ENCODE peak calls at places on chromosomes 1 and 21, in six cellular contexts. B is CD8-positive, alpha-beta memory T cell; C is neuronal stem cell; Z is aorta; Q is GM23338; V is CD8-positive, alpha-beta T cell. O is an unnamed sample.
A peak's percentile ranks its signal among the peaks of the same experiment; 100 is the strongest.

GRCh38 chr1:171213559-171214454 is 28.7 kb downstream of the FMO2 start:
- DNase-seq in B (no peak), C (no peak), Z (no peak), Q (peak; percentile 55), V (no peak), O (no peak)

GRCh38 chr1:195851804-195852203 is 756.4 kb downstream of the KCNT2 start:
- DNase-seq in B (no peak), C (no peak), Z (no peak), Q (no peak), V (no peak), O (no peak)

GRCh38 chr1:238063454-238063853 is 172.7 kb upstream of the ZP4 start:
- DNase-seq in B (no peak), C (no peak), Z (peak; percentile 27), Q (no peak), V (no peak), O (no peak)

GRCh38 chr1:237712082-237712481 is 178.6 kb downstream of the ZP4 start:
- DNase-seq in B (no peak), C (no peak), Z (no peak), Q (peak; percentile 11), V (no peak), O (no peak)

GRCh38 chr1:153649867-153650235 is 8.7 kb upstream of the SNAPIN start:
- DNase-seq in B (no peak), C (no peak), Z (no peak), Q (no peak), V (no peak), O (peak; percentile 94)

GRCh38 chr1:229557214-229557850 is 1.2 kb downstream of the ABCB10 start:
- DNase-seq in B (peak; percentile 7), C (no peak), Z (no peak), Q (no peak), V (no peak), O (no peak)

GRCh38 chr1:116466810-116467557 is 93.9 kb downstream of the ATP1A1 start:
- DNase-seq in B (no peak), C (no peak), Z (no peak), Q (no peak), V (no peak), O (no peak)

GRCh38 chr1:43270421-43271095 is 775 bp downstream of the TMEM125 start:
- DNase-seq in B (no peak), C (no peak), Z (no peak), Q (peak; percentile 97), V (no peak), O (no peak)

GRCh38 chr21:42463861-42464515 is 32.0 kb downstream of the RSPH1 start:
- DNase-seq in B (peak; percentile 75), C (peak; percentile 11), Z (peak; percentile 63), Q (peak; percentile 84), V (peak; percentile 44), O (no peak)

GRCh38 chr21:32393677-32394001 is 827 bp upstream of the URB1 start:
- DNase-seq in B (no peak), C (no peak), Z (no peak), Q (no peak), V (no peak), O (no peak)

GRCh38 chr1:11233208-11233607 is 29.1 kb downstream of the MTOR start:
- DNase-seq in B (no peak), C (no peak), Z (no peak), Q (no peak), V (no peak), O (no peak)
- H3K27ac ChIP-seq in B (no peak overlapping the region), C (no peak overlapping the region), Z (no peak overlapping the region), Q (no peak overlapping the region), V (no peak overlapping the region), O (no peak overlapping the region)

GRCh38 chr1:206956313-206956597 is 10.0 kb upstream of the PIGR start:
- DNase-seq in B (no peak), C (no peak), Z (no peak), Q (no peak), V (no peak), O (no peak)

GRCh38 chr1:206953626-206954025 is 7.4 kb upstream of the PIGR start:
- DNase-seq in B (no peak), C (no peak), Z (no peak), Q (no peak), V (no peak), O (no peak)

GRCh38 chr1:206953126-206953525 is 6.9 kb upstream of the PIGR start:
- DNase-seq in B (no peak), C (no peak), Z (no peak), Q (no peak), V (no peak), O (no peak)

GRCh38 chr1:206955476-206956312 is 9.4 kb upstream of the PIGR start:
- DNase-seq in B (no peak), C (no peak), Z (no peak), Q (no peak), V (no peak), O (no peak)

GRCh38 chr1:206954616-206955342 is 8.5 kb upstream of the PIGR start:
- DNase-seq in B (no peak), C (no peak), Z (no peak), Q (no peak), V (no peak), O (no peak)
- H3K4me3 ChIP-seq in B (no peak overlapping the region), C (no peak overlapping the region), Z (no peak overlapping the region), Q (no peak overlapping the region), V (no peak overlapping the region), O (no peak overlapping the region)

GRCh38 chr1:207836616-207837352 is 74.1 kb downstream of the CD34 start:
- DNase-seq in B (no peak), C (no peak), Z (no peak), Q (no peak), V (no peak), O (no peak)

GRCh38 chr1:207840380-207840779 is 70.5 kb downstream of the CD34 start:
- DNase-seq in B (no peak), C (no peak), Z (no peak), Q (peak; percentile 25), V (no peak), O (no peak)

GRCh38 chr1:207838156-207839082 is 72.5 kb downstream of the CD34 start:
- DNase-seq in B (no peak), C (no peak), Z (no peak), Q (no peak), V (no peak), O (peak; percentile 67)

GRCh38 chr1:207841318-207841717 is 69.6 kb downstream of the CD34 start:
- DNase-seq in B (no peak), C (no peak), Z (no peak), Q (peak; percentile 29), V (no peak), O (no peak)

DNA sequence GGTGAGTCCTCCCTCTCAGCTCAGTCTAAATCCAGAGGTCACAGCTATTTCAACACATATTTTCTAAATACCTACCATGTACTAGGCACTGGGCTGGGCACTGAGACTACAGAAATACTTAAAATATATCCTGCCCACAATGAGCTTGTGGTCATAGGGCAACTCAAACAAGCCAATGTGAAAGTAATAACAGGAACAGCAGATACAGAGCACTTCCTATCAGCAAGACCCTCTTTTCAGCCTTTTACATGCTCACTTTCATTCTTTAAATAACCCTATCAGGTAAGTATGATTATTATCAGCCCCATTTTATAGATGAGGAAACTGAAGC is 71.9 kb downstream of the CD34 start:
- DNase-seq in B (no peak), C (no peak), Z (no peak), Q (no peak), V (no peak), O (no peak)
- H3K27ac ChIP-seq in B (no peak overlapping the region), C (no peak overlapping the region), Z (no peak overlapping the region), Q (no peak overlapping the region), V (no peak overlapping the region), O (peak overlapping the region; percentile 100)

DNA sequence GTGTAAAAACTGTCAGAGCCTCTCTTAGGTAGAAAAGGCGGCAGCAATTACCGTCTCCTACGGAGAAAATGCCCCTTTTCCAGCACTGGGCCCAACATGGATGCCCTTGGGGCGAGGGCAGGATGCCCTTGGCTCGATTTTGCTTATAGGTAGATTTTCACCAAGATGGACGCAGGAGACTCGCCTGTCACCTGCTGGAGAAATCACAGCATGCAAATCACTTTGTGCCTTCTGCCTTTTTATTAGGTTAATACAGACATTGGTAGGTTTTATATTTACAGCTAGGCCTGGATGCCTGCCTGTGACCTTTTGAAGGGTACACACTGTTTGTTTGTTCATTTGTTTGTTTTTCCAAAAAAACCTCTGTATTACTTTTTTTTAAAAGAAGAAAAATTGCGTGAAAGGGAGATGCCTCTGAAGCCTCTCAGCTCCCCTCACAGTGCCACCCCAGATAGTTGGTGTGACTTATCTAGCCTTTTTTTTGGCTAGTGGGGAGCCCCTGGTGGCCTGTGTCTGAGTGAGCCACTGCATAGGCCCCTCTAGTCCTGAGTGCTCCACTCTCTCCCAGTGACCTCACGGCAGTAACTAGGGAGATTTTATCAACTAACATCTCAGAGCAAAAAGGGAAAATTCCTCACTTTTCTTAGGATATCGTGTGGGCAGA is 2.5 kb downstream of the ATP1B1 start:
- DNase-seq in B (no peak), C (no peak), Z (no peak), Q (peak; percentile 46), V (no peak), O (no peak)
- H3K4me3 ChIP-seq in B (no peak overlapping the region), C (no peak overlapping the region), Z (no peak overlapping the region), Q (peak overlapping the region; percentile 94), V (no peak overlapping the region), O (peak overlapping the region; percentile 94)